ENCODE peak calls at places on chromosome 12, in eight cellular contexts. H is suprapubic skin, Q is Peyer's patch, U is endothelial cell of umbilical vein, J is heart left ventricle, B is adrenal gland, V is gastrocnemius medialis, W is transverse colon. R is an unnamed sample.
A peak's percentile ranks its signal among the peaks of the same experiment; 100 is the strongest.

GRCh38 chr12:2493086-2493485 is 301.7 kb upstream of the FKBP4 start:
- DNase-seq in U (no peak), J (no peak), Q (no peak), V (no peak), W (no peak), H (no peak), B (no peak), R (no peak)

GRCh38 chr12:58202933-58203713 is 261.8 kb downstream of the ATP23 start:
- DNase-seq in B (no peak), Q (no peak), J (peak; percentile 23), V (no peak), W (no peak), U (peak; percentile 90), H (no peak), R (no peak)

GRCh38 chr12:79842630-79843029 is 92.3 kb downstream of the PPP1R12A start:
- DNase-seq in V (no peak), W (no peak), U (no peak), H (no peak), Q (no peak), J (no peak), B (no peak), R (no peak)

GRCh38 chr12:106032141-106032925 is 106.4 kb downstream of the NUAK1 start:
- DNase-seq in H (no peak), V (no peak), J (no peak), W (no peak), Q (no peak), U (no peak), B (no peak), R (no peak)

GRCh38 chr12:1660304-1661187 is 30.3 kb upstream of the ADIPOR2 start:
- DNase-seq in U (peak; percentile 33), B (peak; percentile 84), J (no peak), Q (peak; percentile 95), H (no peak), V (peak; percentile 67), W (peak; percentile 88), R (peak; percentile 89)

GRCh38 chr12:109153711-109154434 is 37.5 kb downstream of the ACACB start:
- DNase-seq in J (no peak), Q (no peak), W (no peak), V (no peak), B (no peak), U (peak; percentile 28), H (no peak), R (no peak)

GRCh38 chr12:44930972-44931600 is 55.0 kb upstream of the NELL2 start:
- DNase-seq in W (no peak), J (no peak), U (peak; percentile 74), H (no peak), Q (no peak), V (no peak), B (no peak), R (no peak)

GRCh38 chr12:89474615-89475014 is 50.0 kb downstream of the GALNT4 start:
- DNase-seq in Q (no peak), B (no peak), W (no peak), J (no peak), H (no peak), U (no peak), V (no peak), R (no peak)

GRCh38 chr12:58959639-58960300 is 39.5 kb upstream of the LRIG3 start:
- DNase-seq in V (no peak), J (no peak), B (no peak), W (no peak), H (no peak), U (no peak), Q (no peak), R (no peak)

GRCh38 chr12:124277394-124278222 is 17.3 kb upstream of the RFLNA start:
- DNase-seq in H (no peak), U (no peak), J (no peak), V (no peak), W (peak; percentile 34), B (no peak), Q (no peak), R (no peak)

GRCh38 chr12:79236920-79237319 is 372.3 kb downstream of the SYT1 start:
- DNase-seq in U (no peak), J (no peak), W (no peak), V (no peak), H (no peak), Q (no peak), B (no peak), R (no peak)

GRCh38 chr12:65280306-65280705 is 1.8 kb downstream of the MSRB3 start:
- DNase-seq in H (no peak), Q (no peak), B (no peak), J (no peak), W (no peak), V (no peak), U (peak; percentile 50), R (no peak)

GRCh38 chr12:54891717-54892478 is 37.6 kb downstream of the MUCL1 start:
- DNase-seq in J (no peak), V (no peak), W (peak; percentile 42), B (no peak), U (no peak), Q (no peak), H (no peak), R (peak; percentile 53)

GRCh38 chr12:32106153-32106516 is 512 bp upstream of the BICD1 start:
- DNase-seq in U (no peak), Q (no peak), W (no peak), J (no peak), H (no peak), V (no peak), B (no peak), R (no peak)

GRCh38 chr12:62192486-62193250 is 67.5 kb upstream of the USP15 start:
- DNase-seq in B (peak; percentile 63), W (peak; percentile 20), U (peak; percentile 85), H (no peak), Q (peak; percentile 46), J (peak; percentile 20), V (peak; percentile 17), R (peak; percentile 19)
- H3K27ac ChIP-seq in B (no peak overlapping the region), W (no peak overlapping the region), U (no peak overlapping the region), H (no peak overlapping the region), Q (no peak overlapping the region), J (no peak overlapping the region), V (no peak overlapping the region), R (no peak overlapping the region)

GRCh38 chr12:14367097-14367661 is 1.7 kb downstream of the ATF7IP start:
- DNase-seq in U (peak; percentile 73), V (no peak), H (no peak), Q (no peak), W (no peak), J (no peak), B (no peak), R (no peak)
- TF ChIP-seq POLR2A in U (no peak), V (no peak), H (no peak), Q (no peak), W (no peak), J (no peak), B (no peak), R (no peak)

GRCh38 chr12:47980172-47980571 is 16.8 kb downstream of the TMEM106C start:
- DNase-seq in Q (peak; percentile 45), B (no peak), U (no peak), V (no peak), H (no peak), W (no peak), J (no peak), R (no peak)
- H3K4me1 ChIP-seq in Q (no peaks in the 10 kb centered on the region), B (no peaks in the 10 kb centered on the region), U (no peaks in the 10 kb centered on the region), V (no peaks in the 10 kb centered on the region), H (no peaks in the 10 kb centered on the region), W (no peaks in the 10 kb centered on the region), J (no peaks in the 10 kb centered on the region), R (no peaks in the 10 kb centered on the region)

GRCh38 chr12:8844665-8845064 is 22.2 kb downstream of the A2ML1 start:
- DNase-seq in U (no peak), B (peak; percentile 84), J (peak; percentile 70), Q (no peak), W (no peak), H (no peak), V (no peak), R (peak; percentile 41)

GRCh38 chr12:8837291-8837690 is 14.9 kb downstream of the A2ML1 start:
- DNase-seq in Q (no peak), W (no peak), J (no peak), B (no peak), V (no peak), H (no peak), U (no peak), R (no peak)

GRCh38 chr12:8840938-8841633 is 18.7 kb downstream of the A2ML1 start:
- DNase-seq in B (no peak), Q (no peak), V (no peak), J (no peak), H (no peak), U (no peak), W (no peak), R (no peak)

GRCh38 chr12:8846305-8846704 is 23.9 kb downstream of the A2ML1 start:
- DNase-seq in V (no peak), H (no peak), Q (no peak), U (no peak), J (no peak), W (no peak), B (no peak), R (no peak)

GRCh38 chr12:8841778-8842177 is 19.4 kb downstream of the A2ML1 start:
- DNase-seq in Q (no peak), U (no peak), V (no peak), W (no peak), J (no peak), H (no peak), B (no peak), R (no peak)
- H3K27ac ChIP-seq in Q (no peak overlapping the region), U (no peak overlapping the region), V (no peak overlapping the region), W (no peak overlapping the region), J (no peak overlapping the region), H (no peak overlapping the region), B (no peak overlapping the region), R (no peak overlapping the region)

GRCh38 chr12:122836027-122836921 is 1.0 kb downstream of the HIP1R start:
- DNase-seq in Q (peak; percentile 68), W (peak; percentile 72), B (peak; percentile 68), H (no peak), V (no peak), U (peak; percentile 73), J (no peak), R (no peak)
- TF ChIP-seq POLR2A in Q (peak; percentile 61), W (peak; percentile 55), B (peak; percentile 82), H (no peak), V (no peak), U (no peak), J (no peak), R (no peak)

R was measured in breast epithelium.